ENCODE peak calls at places on chromosomes 7 and 10, in five cellular contexts. One of them, this sample, is unnamed.

GRCh38 chr7:141974831-141975230 is 1.3 kb upstream of the TAS2R38 start:
- DNase-seq in lung: no peak
- DNase-seq in keratinocyte: peak; percentile 1
- DNase-seq in tibial artery: no peak
- DNase-seq in MM.1S: peak; percentile 87
- DNase-seq in this sample: no peak

GRCh38 chr10:30788307-30788706 is 158.8 kb upstream of the LYZL2 start:
- DNase-seq in keratinocyte: no peak
- DNase-seq in tibial artery: no peak
- DNase-seq in lung: no peak
- DNase-seq in MM.1S: peak; percentile 30
- DNase-seq in this sample: no peak

GRCh38 chr7:16810573-16810972 is 5.8 kb upstream of the AGR2 start:
- DNase-seq in tibial artery: no peak
- DNase-seq in lung: no peak
- DNase-seq in keratinocyte: no peak
- DNase-seq in MM.1S: no peak
- DNase-seq in this sample: no peak

GRCh38 chr10:113056468-113057021 is 106.5 kb downstream of the TCF7L2 start:
- DNase-seq in MM.1S: no peak
- DNase-seq in tibial artery: peak; percentile 70
- DNase-seq in lung: no peak
- DNase-seq in keratinocyte: no peak
- DNase-seq in this sample: peak; percentile 88

GRCh38 chr7:15068324-15068723 is 165.8 kb upstream of the DGKB start:
- DNase-seq in keratinocyte: no peak
- DNase-seq in tibial artery: no peak
- DNase-seq in MM.1S: no peak
- DNase-seq in lung: no peak
- DNase-seq in this sample: no peak

GRCh38 chr7:1564603-1565022 is 5.2 kb downstream of the PSMG3 start:
- DNase-seq in MM.1S: no peak
- DNase-seq in keratinocyte: no peak
- DNase-seq in tibial artery: no peak
- DNase-seq in lung: no peak
- DNase-seq in this sample: peak; percentile 69

GRCh38 chr7:24668922-24669635 is 88.2 kb downstream of the GSDME start:
- DNase-seq in MM.1S: no peak
- DNase-seq in tibial artery: no peak
- DNase-seq in lung: no peak
- DNase-seq in keratinocyte: no peak
- DNase-seq in this sample: no peak

GRCh38 chr10:80596391-80597257 is 58.9 kb downstream of the SH2D4B start:
- DNase-seq in lung: no peak
- DNase-seq in keratinocyte: peak; percentile 15
- DNase-seq in tibial artery: no peak
- DNase-seq in MM.1S: peak; percentile 39
- DNase-seq in this sample: peak; percentile 52

GRCh38 chr7:128042027-128042426 is 10.8 kb upstream of the LRRC4 start:
- DNase-seq in tibial artery: no peak
- DNase-seq in keratinocyte: no peak
- DNase-seq in MM.1S: no peak
- DNase-seq in lung: no peak
- DNase-seq in this sample: no peak

GRCh38 chr7:148650232-148650858 is 48.4 kb upstream of the CUL1 start:
- DNase-seq in MM.1S: no peak
- DNase-seq in tibial artery: no peak
- DNase-seq in lung: no peak
- DNase-seq in keratinocyte: no peak
- DNase-seq in this sample: peak; percentile 65

GRCh38 chr10:47060993-47061500 is 149.8 kb downstream of the PTPN20 start:
- DNase-seq in lung: no peak
- DNase-seq in keratinocyte: no peak
- DNase-seq in tibial artery: no peak
- DNase-seq in MM.1S: no peak
- DNase-seq in this sample: no peak

GRCh38 chr7:106566672-106567071 is 94.3 kb downstream of the CCDC71L start:
- DNase-seq in MM.1S: no peak
- DNase-seq in tibial artery: no peak
- DNase-seq in keratinocyte: no peak
- DNase-seq in lung: no peak
- DNase-seq in this sample: peak; percentile 23

GRCh38 chr7:48292949-48293348 is 121.7 kb downstream of the ABCA13 start:
- DNase-seq in tibial artery: no peak
- DNase-seq in MM.1S: no peak
- DNase-seq in lung: no peak
- DNase-seq in keratinocyte: no peak
- DNase-seq in this sample: no peak

GRCh38 chr10:95422196-95422595 is 131.4 kb upstream of the PDLIM1 start:
- DNase-seq in keratinocyte: no peak
- DNase-seq in lung: no peak
- DNase-seq in MM.1S: no peak
- DNase-seq in tibial artery: no peak
- DNase-seq in this sample: no peak

GRCh38 chr7:6536899-6537298 is 14.4 kb downstream of the GRID2IP start:
- DNase-seq in tibial artery: no peak
- DNase-seq in MM.1S: no peak
- DNase-seq in keratinocyte: no peak
- DNase-seq in lung: no peak
- DNase-seq in this sample: no peak

GRCh38 chr10:102863660-102864059 is 5.6 kb upstream of the AS3MT start:
- DNase-seq in lung: no peak
- DNase-seq in MM.1S: no peak
- DNase-seq in keratinocyte: no peak
- DNase-seq in tibial artery: no peak
- DNase-seq in this sample: no peak

GRCh38 chr10:112792487-112793196 is 157.4 kb upstream of the TCF7L2 start:
- DNase-seq in MM.1S: no peak
- DNase-seq in keratinocyte: no peak
- DNase-seq in lung: no peak
- DNase-seq in tibial artery: peak; percentile 86
- DNase-seq in this sample: peak; percentile 83

GRCh38 chr7:50684702-50685074 is 98.0 kb downstream of the GRB10 start:
- DNase-seq in keratinocyte: no peak
- DNase-seq in MM.1S: no peak
- DNase-seq in tibial artery: no peak
- DNase-seq in lung: no peak
- DNase-seq in this sample: no peak

GRCh38 chr7:24760968-24761367 is 3.7 kb upstream of the GSDME start:
- DNase-seq in keratinocyte: no peak
- DNase-seq in lung: no peak
- DNase-seq in tibial artery: no peak
- DNase-seq in MM.1S: no peak
- DNase-seq in this sample: no peak

GRCh38 chr10:128579902-128580301 is 453.7 kb upstream of the MKI67 start:
- DNase-seq in keratinocyte: no peak
- DNase-seq in tibial artery: no peak
- DNase-seq in lung: no peak
- DNase-seq in MM.1S: no peak
- DNase-seq in this sample: no peak

GRCh38 chr10:17003151-17003550 is 126.5 kb downstream of the CUBN start:
- DNase-seq in keratinocyte: no peak
- DNase-seq in lung: no peak
- DNase-seq in tibial artery: no peak
- DNase-seq in MM.1S: no peak
- DNase-seq in this sample: peak; percentile 97

GRCh38 chr7:80324032-80324431 is 187.8 kb downstream of the GNAT3 start:
- DNase-seq in tibial artery: no peak
- DNase-seq in MM.1S: no peak
- DNase-seq in keratinocyte: peak; percentile 68
- DNase-seq in lung: no peak
- DNase-seq in this sample: peak; percentile 93

GRCh38 chr10:29617880-29618340 is 16.9 kb downstream of the SVIL start:
- DNase-seq in tibial artery: no peak
- DNase-seq in keratinocyte: no peak
- DNase-seq in lung: no peak
- DNase-seq in MM.1S: no peak
- DNase-seq in this sample: no peak

GRCh38 chr7:66894463-66895080 is 26.5 kb upstream of the TMEM248 start:
- DNase-seq in lung: no peak
- DNase-seq in keratinocyte: no peak
- DNase-seq in MM.1S: no peak
- DNase-seq in tibial artery: no peak
- DNase-seq in this sample: peak; percentile 9

GRCh38 chr7:133401225-133401624 is 148.3 kb downstream of the EXOC4 start:
- DNase-seq in lung: no peak
- DNase-seq in MM.1S: no peak
- DNase-seq in keratinocyte: no peak
- DNase-seq in tibial artery: no peak
- DNase-seq in this sample: peak; percentile 39

GRCh38 chr10:70324951-70325781 is 41.4 kb upstream of the NPFFR1 start:
- DNase-seq in MM.1S: no peak
- DNase-seq in lung: no peak
- DNase-seq in tibial artery: peak; percentile 50
- DNase-seq in keratinocyte: no peak
- DNase-seq in this sample: no peak

GRCh38 chr10:121216721-121217181 is 365.6 kb downstream of the WDR11 start:
- DNase-seq in keratinocyte: no peak
- DNase-seq in lung: no peak
- DNase-seq in MM.1S: no peak
- DNase-seq in tibial artery: peak; percentile 71
- DNase-seq in this sample: no peak

DNA sequence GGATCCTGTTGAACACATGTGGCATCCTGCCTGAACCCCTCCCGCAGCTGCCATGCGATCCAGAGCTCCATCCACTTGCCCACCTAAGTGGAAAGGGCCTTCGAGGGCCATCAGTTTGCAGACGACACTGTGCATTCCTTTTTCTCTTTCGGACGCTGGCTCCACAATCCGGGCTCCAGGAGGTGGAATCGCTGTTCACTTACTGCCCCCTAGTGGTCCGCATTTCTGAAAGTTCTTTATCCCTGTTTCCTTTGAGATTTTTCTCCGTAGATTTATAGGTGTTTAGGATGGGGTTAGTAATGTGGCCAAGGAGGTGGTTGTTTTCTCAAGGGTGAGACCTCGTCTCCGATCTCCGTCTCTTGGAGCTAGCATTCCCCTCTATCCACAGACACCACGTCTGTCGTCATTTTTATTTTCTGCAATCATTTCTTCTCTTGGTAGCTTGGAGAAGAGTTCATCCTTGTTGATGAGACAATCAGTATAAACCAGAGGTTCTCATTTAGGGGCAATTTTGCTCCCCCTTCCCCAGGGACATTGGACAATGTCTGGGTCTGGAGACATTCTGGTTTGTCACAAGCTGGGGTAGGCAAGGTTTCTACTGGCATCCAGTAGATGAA is 204.6 kb downstream of the ARHGAP21 start:
- DNase-seq in tibial artery: no peak
- DNase-seq in keratinocyte: no peak
- DNase-seq in MM.1S: no peak
- DNase-seq in lung: peak; percentile 60
- DNase-seq in this sample: peak; percentile 54
- H3K4me3 ChIP-seq in tibial artery: no peak overlapping the region
- H3K4me3 ChIP-seq in keratinocyte: no peak overlapping the region
- H3K4me3 ChIP-seq in MM.1S: no peak overlapping the region
- H3K4me3 ChIP-seq in lung: no peak overlapping the region
- H3K4me3 ChIP-seq in this sample: no peak overlapping the region

GRCh38 chr7:143362126-143362961 is at the start of gene FAM131B:
- DNase-seq in lung: no peak
- DNase-seq in MM.1S: no peak
- DNase-seq in tibial artery: no peak
- DNase-seq in keratinocyte: no peak
- DNase-seq in this sample: no peak

GRCh38 chr7:143361552-143362125 is 874 bp downstream of the FAM131B start:
- DNase-seq in tibial artery: no peak
- DNase-seq in MM.1S: no peak
- DNase-seq in keratinocyte: no peak
- DNase-seq in lung: no peak
- DNase-seq in this sample: no peak

GRCh38 chr7:143359769-143360168 is 2.7 kb downstream of the FAM131B start:
- DNase-seq in lung: no peak
- DNase-seq in tibial artery: no peak
- DNase-seq in keratinocyte: no peak
- DNase-seq in MM.1S: no peak
- DNase-seq in this sample: no peak

GRCh38 chr7:143363011-143363937 is 761 bp upstream of the FAM131B start:
- DNase-seq in lung: no peak
- DNase-seq in MM.1S: no peak
- DNase-seq in tibial artery: no peak
- DNase-seq in keratinocyte: no peak
- DNase-seq in this sample: no peak

DNA sequence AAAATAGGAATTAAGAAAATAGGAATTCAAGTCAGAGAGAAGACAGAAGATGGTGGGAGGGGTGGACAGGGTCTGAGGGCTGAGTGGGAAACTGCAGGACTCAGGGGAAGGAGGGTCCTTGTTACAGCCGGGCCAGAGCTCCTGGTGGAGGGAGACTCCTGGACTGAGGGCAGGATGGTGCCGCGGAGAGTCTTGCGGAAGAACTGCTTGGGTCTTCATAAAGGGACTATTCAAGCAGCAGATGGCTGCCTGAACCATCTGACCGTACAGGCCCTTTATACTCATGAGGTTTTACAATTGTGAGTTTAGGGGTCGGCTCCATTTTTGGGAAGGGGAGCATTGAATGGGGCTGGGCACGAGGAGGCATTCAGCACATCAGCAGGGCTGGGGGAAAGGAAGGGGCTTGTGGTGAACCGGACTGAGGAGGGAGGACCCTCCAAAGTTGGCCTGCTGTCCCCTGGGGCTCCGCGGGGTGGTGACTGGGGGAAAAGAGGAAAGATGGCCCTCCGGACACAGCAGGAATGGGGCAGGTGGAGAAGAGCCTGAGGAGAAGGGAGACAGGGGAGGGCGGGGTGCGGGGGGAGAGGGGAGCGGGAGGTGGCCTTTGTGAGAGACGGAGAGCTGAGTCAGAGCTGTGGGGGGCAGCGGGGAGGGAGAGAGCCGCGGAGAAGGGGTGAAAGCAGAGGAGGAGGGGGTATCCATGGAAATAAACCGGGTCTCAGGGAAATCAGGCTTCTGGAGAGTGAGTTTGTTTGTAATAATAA is 1.5 kb downstream of the FAM131B start:
- DNase-seq in tibial artery: no peak
- DNase-seq in lung: no peak
- DNase-seq in keratinocyte: no peak
- DNase-seq in MM.1S: no peak
- DNase-seq in this sample: no peak
- TF ChIP-seq CTCF in tibial artery: no peak
- TF ChIP-seq CTCF in lung: no peak
- TF ChIP-seq CTCF in keratinocyte: no peak
- TF ChIP-seq CTCF in MM.1S: no peak
- TF ChIP-seq CTCF in this sample: no peak

DNA sequence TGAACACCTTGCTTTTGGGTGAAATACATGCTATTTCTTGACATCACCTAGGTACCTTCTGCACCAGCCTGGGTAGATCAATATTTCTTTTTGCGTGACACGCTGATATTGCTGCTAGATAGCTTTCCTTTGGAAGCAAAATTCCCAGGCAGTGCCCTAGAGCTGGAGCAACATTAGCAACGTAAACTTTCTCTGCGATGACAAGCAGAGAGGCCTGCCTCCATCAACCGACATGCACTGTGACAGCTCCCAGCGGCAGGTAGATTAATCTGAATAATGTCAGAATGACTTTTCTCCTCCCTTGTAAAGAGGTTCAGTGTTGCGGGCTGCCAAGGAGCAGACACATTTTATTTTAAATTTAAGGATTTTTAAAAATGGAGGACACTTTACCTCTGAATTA is 307.4 kb downstream of the GALNT17 start:
- DNase-seq in lung: no peak
- DNase-seq in tibial artery: peak; percentile 1
- DNase-seq in MM.1S: no peak
- DNase-seq in keratinocyte: no peak
- DNase-seq in this sample: no peak
- H3K4me3 ChIP-seq in lung: no peak overlapping the region
- H3K4me3 ChIP-seq in tibial artery: no peak overlapping the region
- H3K4me3 ChIP-seq in MM.1S: no peak overlapping the region
- H3K4me3 ChIP-seq in keratinocyte: no peak overlapping the region
- H3K4me3 ChIP-seq in this sample: no peak overlapping the region

GRCh38 chr10:50988792-50989191 is 85.5 kb upstream of the PRKG1 start:
- DNase-seq in keratinocyte: no peak
- DNase-seq in tibial artery: no peak
- DNase-seq in lung: no peak
- DNase-seq in MM.1S: peak; percentile 21
- DNase-seq in this sample: peak; percentile 59
- TF ChIP-seq CTCF in keratinocyte: peak; percentile 17
- TF ChIP-seq CTCF in tibial artery: peak; percentile 59
- TF ChIP-seq CTCF in lung: no peak
- TF ChIP-seq CTCF in MM.1S: peak; percentile 44
- TF ChIP-seq CTCF in this sample: peak; percentile 67